ENCODE peak calls at places on chromosome 3, in six cellular contexts. One of them, this sample, is unnamed.

GRCh38 chr3:156604064-156604641 is 49.2 kb upstream of the SSR3 start:
- DNase-seq in adrenal gland: no peak
- DNase-seq in lung: no peak
- DNase-seq in uterus: no peak
- DNase-seq in fibroblast of lung: no peak
- DNase-seq in neural progenitor cell: no peak
- DNase-seq in this sample: no peak

GRCh38 chr3:141482250-141482937 is 4.4 kb upstream of the RASA2 start:
- DNase-seq in adrenal gland: no peak
- DNase-seq in lung: no peak
- DNase-seq in uterus: no peak
- DNase-seq in fibroblast of lung: peak
- DNase-seq in neural progenitor cell: no peak
- DNase-seq in this sample: no peak

GRCh38 chr3:8559351-8559750 is 57.7 kb downstream of the LMCD1 start:
- DNase-seq in adrenal gland: no peak
- DNase-seq in lung: no peak
- DNase-seq in uterus: no peak
- DNase-seq in fibroblast of lung: no peak
- DNase-seq in neural progenitor cell: no peak
- DNase-seq in this sample: no peak

GRCh38 chr3:13863929-13864595 is 15.8 kb downstream of the WNT7A start:
- DNase-seq in adrenal gland: no peak
- DNase-seq in lung: no peak
- DNase-seq in uterus: no peak
- DNase-seq in fibroblast of lung: no peak
- DNase-seq in neural progenitor cell: no peak
- DNase-seq in this sample: no peak

GRCh38 chr3:129950318-129951046 is 24.0 kb upstream of the TRH start:
- DNase-seq in adrenal gland: no peak
- DNase-seq in lung: no peak
- DNase-seq in uterus: no peak
- DNase-seq in fibroblast of lung: no peak
- DNase-seq in neural progenitor cell: no peak
- DNase-seq in this sample: no peak

GRCh38 chr3:127066635-127067034 is 83.7 kb downstream of the PLXNA1 start:
- DNase-seq in adrenal gland: no peak
- DNase-seq in lung: no peak
- DNase-seq in uterus: no peak
- DNase-seq in fibroblast of lung: no peak
- DNase-seq in neural progenitor cell: no peak
- DNase-seq in this sample: no peak

GRCh38 chr3:24244491-24244890 is 250.2 kb downstream of the THRB start:
- DNase-seq in adrenal gland: no peak
- DNase-seq in lung: no peak
- DNase-seq in uterus: no peak
- DNase-seq in fibroblast of lung: no peak
- DNase-seq in neural progenitor cell: no peak
- DNase-seq in this sample: no peak

GRCh38 chr3:122936335-122936734 is 91.2 kb downstream of the SEMA5B start:
- DNase-seq in adrenal gland: no peak
- DNase-seq in lung: no peak
- DNase-seq in uterus: no peak
- DNase-seq in fibroblast of lung: no peak
- DNase-seq in neural progenitor cell: no peak
- DNase-seq in this sample: no peak

GRCh38 chr3:12222765-12223485 is 64.2 kb upstream of the TIMP4 start:
- DNase-seq in adrenal gland: no peak
- DNase-seq in lung: no peak
- DNase-seq in uterus: no peak
- DNase-seq in fibroblast of lung: peak
- DNase-seq in neural progenitor cell: no peak
- DNase-seq in this sample: no peak

GRCh38 chr3:132549890-132550578 is 47.0 kb upstream of the ACKR4 start:
- DNase-seq in adrenal gland: no peak
- DNase-seq in lung: no peak
- DNase-seq in uterus: no peak
- DNase-seq in fibroblast of lung: peak
- DNase-seq in neural progenitor cell: no peak
- DNase-seq in this sample: no peak

GRCh38 chr3:167887096-167887495 is 151.6 kb downstream of the SERPINI1 start:
- DNase-seq in adrenal gland: no peak
- DNase-seq in lung: no peak
- DNase-seq in uterus: no peak
- DNase-seq in fibroblast of lung: peak
- DNase-seq in neural progenitor cell: no peak
- DNase-seq in this sample: no peak

GRCh38 chr3:76497636-76498035 is 542.3 kb upstream of the ROBO2 start:
- DNase-seq in adrenal gland: no peak
- DNase-seq in lung: no peak
- DNase-seq in uterus: no peak
- DNase-seq in fibroblast of lung: no peak
- DNase-seq in neural progenitor cell: peak
- DNase-seq in this sample: peak

GRCh38 chr3:195892355-195893120 is 15.8 kb downstream of the TNK2 start:
- DNase-seq in adrenal gland: no peak
- DNase-seq in lung: no peak
- DNase-seq in uterus: peak
- DNase-seq in fibroblast of lung: peak
- DNase-seq in neural progenitor cell: peak
- DNase-seq in this sample: no peak

GRCh38 chr3:128319741-128320141 is 146.9 kb downstream of the DNAJB8 start:
- DNase-seq in adrenal gland: peak
- DNase-seq in lung: no peak
- DNase-seq in uterus: peak
- DNase-seq in fibroblast of lung: no peak
- DNase-seq in neural progenitor cell: no peak
- DNase-seq in this sample: no peak

GRCh38 chr3:116709479-116709878 is at the start of gene TUSC7:
- DNase-seq in adrenal gland: no peak
- DNase-seq in lung: no peak
- DNase-seq in uterus: no peak
- DNase-seq in fibroblast of lung: no peak
- DNase-seq in neural progenitor cell: no peak
- DNase-seq in this sample: no peak

GRCh38 chr3:10457560-10457959 is 47.8 kb downstream of the ATP2B2 start:
- DNase-seq in adrenal gland: no peak
- DNase-seq in lung: no peak
- DNase-seq in uterus: no peak
- DNase-seq in fibroblast of lung: no peak
- DNase-seq in neural progenitor cell: no peak
- DNase-seq in this sample: no peak

GRCh38 chr3:26623409-26624208 is 1.0 kb downstream of the LRRC3B start:
- DNase-seq in adrenal gland: no peak
- DNase-seq in lung: no peak
- DNase-seq in uterus: no peak
- DNase-seq in fibroblast of lung: no peak
- DNase-seq in neural progenitor cell: peak
- DNase-seq in this sample: no peak

GRCh38 chr3:112084980-112085697 is 1.1 kb upstream of the C3orf52 start:
- DNase-seq in adrenal gland: no peak
- DNase-seq in lung: no peak
- DNase-seq in uterus: no peak
- DNase-seq in fibroblast of lung: no peak
- DNase-seq in neural progenitor cell: no peak
- DNase-seq in this sample: no peak

GRCh38 chr3:42838571-42838970 is 29.3 kb downstream of the ACKR2 start:
- DNase-seq in adrenal gland: no peak
- DNase-seq in lung: no peak
- DNase-seq in uterus: no peak
- DNase-seq in fibroblast of lung: no peak
- DNase-seq in neural progenitor cell: no peak
- DNase-seq in this sample: no peak

GRCh38 chr3:197599089-197599765 is 43.5 kb upstream of the BDH1 start:
- DNase-seq in adrenal gland: peak
- DNase-seq in lung: peak
- DNase-seq in uterus: peak
- DNase-seq in fibroblast of lung: peak
- DNase-seq in neural progenitor cell: peak
- DNase-seq in this sample: peak

GRCh38 chr3:122572940-122573412 is 4.5 kb upstream of the PARP15 start:
- DNase-seq in adrenal gland: peak
- DNase-seq in lung: peak
- DNase-seq in uterus: peak
- DNase-seq in fibroblast of lung: peak
- DNase-seq in neural progenitor cell: peak
- DNase-seq in this sample: no peak

GRCh38 chr3:94226058-94226457 is 163.2 kb downstream of the NSUN3 start:
- DNase-seq in adrenal gland: no peak
- DNase-seq in lung: no peak
- DNase-seq in uterus: no peak
- DNase-seq in fibroblast of lung: peak
- DNase-seq in neural progenitor cell: no peak
- DNase-seq in this sample: no peak

GRCh38 chr3:120652896-120653545 is 29.0 kb downstream of the HGD start:
- DNase-seq in adrenal gland: no peak
- DNase-seq in lung: no peak
- DNase-seq in uterus: no peak
- DNase-seq in fibroblast of lung: no peak
- DNase-seq in neural progenitor cell: no peak
- DNase-seq in this sample: no peak

GRCh38 chr3:42035007-42035406 is 56.1 kb upstream of the TRAK1 start:
- DNase-seq in adrenal gland: no peak
- DNase-seq in lung: no peak
- DNase-seq in uterus: no peak
- DNase-seq in fibroblast of lung: no peak
- DNase-seq in neural progenitor cell: no peak
- DNase-seq in this sample: no peak

GRCh38 chr3:127121221-127121647 is 71.7 kb upstream of the PRR23E start:
- DNase-seq in adrenal gland: no peak
- DNase-seq in lung: no peak
- DNase-seq in uterus: no peak
- DNase-seq in fibroblast of lung: no peak
- DNase-seq in neural progenitor cell: no peak
- DNase-seq in this sample: no peak

DNA sequence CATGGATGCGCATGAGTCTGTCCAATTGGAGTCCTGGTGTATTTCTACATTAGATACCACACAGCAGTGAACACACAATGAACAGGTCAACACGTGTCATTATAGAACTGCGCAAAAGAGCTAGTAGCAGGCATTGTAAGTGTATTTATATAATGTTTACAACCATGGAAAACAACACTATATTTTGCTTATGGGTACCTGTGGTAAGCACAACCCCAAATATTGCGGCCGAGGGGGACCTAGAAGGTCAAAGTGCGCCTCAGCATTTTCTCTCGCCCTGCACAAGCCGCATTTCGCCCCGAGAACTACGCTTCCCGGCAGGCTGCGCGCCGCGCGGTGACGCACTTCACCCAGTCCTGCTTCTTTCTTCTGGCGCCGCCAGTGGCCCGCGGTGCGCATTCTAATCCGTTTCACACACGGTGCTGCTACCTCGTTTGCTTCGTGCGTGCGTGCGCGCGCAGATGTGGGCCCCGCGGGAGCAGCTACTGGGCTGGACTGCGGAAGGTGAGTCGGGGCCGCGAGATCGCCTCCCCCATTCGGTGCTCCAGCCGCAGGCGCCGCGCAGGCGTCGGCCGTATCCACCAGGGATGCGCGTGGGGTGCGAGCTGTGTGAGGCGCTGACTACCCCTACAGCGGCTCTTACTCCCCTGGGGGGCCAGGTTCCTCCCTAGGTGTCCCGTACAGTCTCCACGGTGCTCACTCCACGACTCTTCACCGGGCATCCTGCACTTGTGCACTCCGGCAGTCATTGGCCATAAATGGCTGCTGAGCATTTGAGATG is at the start of gene ZNF589:
- DNase-seq in adrenal gland: peak
- DNase-seq in lung: peak
- DNase-seq in uterus: peak
- DNase-seq in fibroblast of lung: peak
- DNase-seq in neural progenitor cell: peak
- DNase-seq in this sample: peak
- H3K4me3 ChIP-seq in adrenal gland: peak
- H3K4me3 ChIP-seq in lung: peak
- H3K4me3 ChIP-seq in uterus: peak
- H3K4me3 ChIP-seq in fibroblast of lung: peak
- H3K4me3 ChIP-seq in neural progenitor cell: peak
- H3K4me3 ChIP-seq in this sample: peak

DNA sequence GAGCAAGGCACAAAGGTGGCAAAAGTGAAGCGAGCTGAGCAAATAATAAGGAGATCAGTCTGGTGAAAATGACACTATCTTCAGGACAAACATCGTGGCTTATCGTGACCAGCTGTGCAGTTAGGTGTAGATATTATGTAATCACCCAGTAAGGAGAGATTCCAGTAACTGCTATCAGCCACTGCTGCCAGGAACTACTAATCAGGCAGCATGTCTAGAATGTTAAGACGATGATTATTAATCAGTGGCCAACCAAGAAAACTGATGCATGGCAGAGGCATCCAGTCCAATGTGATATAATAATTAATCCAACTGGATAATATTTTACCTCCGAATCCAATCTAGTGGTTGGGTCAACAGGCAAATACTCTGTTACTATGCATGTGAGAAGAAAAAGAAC is 252.7 kb upstream of the ZPLD1 start:
- DNase-seq in adrenal gland: no peak
- DNase-seq in lung: no peak
- DNase-seq in uterus: no peak
- DNase-seq in fibroblast of lung: no peak
- DNase-seq in neural progenitor cell: no peak
- DNase-seq in this sample: no peak
- H3K27ac ChIP-seq in adrenal gland: no peak
- H3K27ac ChIP-seq in lung: peak
- H3K27ac ChIP-seq in uterus: peak
- H3K27ac ChIP-seq in fibroblast of lung: peak
- H3K27ac ChIP-seq in neural progenitor cell: no peak
- H3K27ac ChIP-seq in this sample: peak

GRCh38 chr3:104519468-104519867 is 847.2 kb upstream of the ALCAM start:
- DNase-seq in adrenal gland: no peak
- DNase-seq in lung: no peak
- DNase-seq in uterus: no peak
- DNase-seq in fibroblast of lung: no peak
- DNase-seq in neural progenitor cell: no peak
- DNase-seq in this sample: no peak

GRCh38 chr3:104526901-104527401 is 839.8 kb upstream of the ALCAM start:
- DNase-seq in adrenal gland: no peak
- DNase-seq in lung: no peak
- DNase-seq in uterus: no peak
- DNase-seq in fibroblast of lung: no peak
- DNase-seq in neural progenitor cell: no peak
- DNase-seq in this sample: no peak

GRCh38 chr3:104521606-104522336 is 844.9 kb upstream of the ALCAM start:
- DNase-seq in adrenal gland: no peak
- DNase-seq in lung: no peak
- DNase-seq in uterus: no peak
- DNase-seq in fibroblast of lung: no peak
- DNase-seq in neural progenitor cell: no peak
- DNase-seq in this sample: no peak

GRCh38 chr3:104519968-104520655 is 846.6 kb upstream of the ALCAM start:
- DNase-seq in adrenal gland: no peak
- DNase-seq in lung: no peak
- DNase-seq in uterus: no peak
- DNase-seq in fibroblast of lung: no peak
- DNase-seq in neural progenitor cell: no peak
- DNase-seq in this sample: no peak

GRCh38 chr3:104523136-104523535 is 843.6 kb upstream of the ALCAM start:
- DNase-seq in adrenal gland: no peak
- DNase-seq in lung: no peak
- DNase-seq in uterus: no peak
- DNase-seq in fibroblast of lung: no peak
- DNase-seq in neural progenitor cell: no peak
- DNase-seq in this sample: no peak
- H3K4me3 ChIP-seq in adrenal gland: no peak
- H3K4me3 ChIP-seq in lung: no peak
- H3K4me3 ChIP-seq in uterus: no peak
- H3K4me3 ChIP-seq in fibroblast of lung: no peak
- H3K4me3 ChIP-seq in neural progenitor cell: no peak
- H3K4me3 ChIP-seq in this sample: no peak

GRCh38 chr3:16073218-16073617 is 101.3 kb upstream of the GALNT15 start:
- DNase-seq in adrenal gland: no peak
- DNase-seq in lung: no peak
- DNase-seq in uterus: no peak
- DNase-seq in fibroblast of lung: no peak
- DNase-seq in neural progenitor cell: no peak
- DNase-seq in this sample: no peak
- H3K27ac ChIP-seq in adrenal gland: no peak
- H3K27ac ChIP-seq in lung: no peak
- H3K27ac ChIP-seq in uterus: no peak
- H3K27ac ChIP-seq in fibroblast of lung: peak
- H3K27ac ChIP-seq in neural progenitor cell: no peak
- H3K27ac ChIP-seq in this sample: no peak

This sample was measured in AG04450.